ENCODE peak calls at places on chromosome 11, in five cellular contexts. One of them, this sample, is unnamed.
A peak's percentile ranks its signal among the peaks of the same experiment; 100 is the strongest.

GRCh38 chr11:66970371-66970807 is 4.7 kb upstream of the C11orf86 start:
- DNase-seq in A549: no peak
- DNase-seq in neural progenitor cell: no peak
- DNase-seq in dorsolateral prefrontal cortex: no peak
- DNase-seq in stimulated activated CD8-positive, alpha-beta memory T cell treated with anti-CD3 and anti-CD28 coated beads, Interleukin-12 subunit alpha, Interleukin-12 subunit beta, amount 100 ng/mL, for 4 hours: no peak
- DNase-seq in this sample: no peak

GRCh38 chr11:1750481-1750839 is at the start of gene IFITM10:
- DNase-seq in stimulated activated CD8-positive, alpha-beta memory T cell treated with anti-CD3 and anti-CD28 coated beads, Interleukin-12 subunit alpha, Interleukin-12 subunit beta, amount 100 ng/mL, for 4 hours: no peak
- DNase-seq in neural progenitor cell: peak; percentile 48
- DNase-seq in dorsolateral prefrontal cortex: no peak
- DNase-seq in A549: no peak
- DNase-seq in this sample: no peak

GRCh38 chr11:9219572-9219971 is 45.6 kb downstream of the DENND5A start:
- DNase-seq in A549: no peak
- DNase-seq in dorsolateral prefrontal cortex: no peak
- DNase-seq in neural progenitor cell: no peak
- DNase-seq in stimulated activated CD8-positive, alpha-beta memory T cell treated with anti-CD3 and anti-CD28 coated beads, Interleukin-12 subunit alpha, Interleukin-12 subunit beta, amount 100 ng/mL, for 4 hours: no peak
- DNase-seq in this sample: no peak

GRCh38 chr11:122642971-122643370 is 12.6 kb upstream of the UBASH3B start:
- DNase-seq in A549: peak; percentile 57
- DNase-seq in dorsolateral prefrontal cortex: no peak
- DNase-seq in stimulated activated CD8-positive, alpha-beta memory T cell treated with anti-CD3 and anti-CD28 coated beads, Interleukin-12 subunit alpha, Interleukin-12 subunit beta, amount 100 ng/mL, for 4 hours: no peak
- DNase-seq in neural progenitor cell: no peak
- DNase-seq in this sample: no peak

GRCh38 chr11:102438311-102439062 is 14.1 kb downstream of the TMEM123 start:
- DNase-seq in dorsolateral prefrontal cortex: no peak
- DNase-seq in A549: no peak
- DNase-seq in neural progenitor cell: no peak
- DNase-seq in stimulated activated CD8-positive, alpha-beta memory T cell treated with anti-CD3 and anti-CD28 coated beads, Interleukin-12 subunit alpha, Interleukin-12 subunit beta, amount 100 ng/mL, for 4 hours: no peak
- DNase-seq in this sample: no peak

GRCh38 chr11:122741613-122742012 is 86.1 kb downstream of the UBASH3B start:
- DNase-seq in A549: no peak
- DNase-seq in neural progenitor cell: no peak
- DNase-seq in dorsolateral prefrontal cortex: no peak
- DNase-seq in stimulated activated CD8-positive, alpha-beta memory T cell treated with anti-CD3 and anti-CD28 coated beads, Interleukin-12 subunit alpha, Interleukin-12 subunit beta, amount 100 ng/mL, for 4 hours: no peak
- DNase-seq in this sample: no peak

GRCh38 chr11:62024975-62025374 is 57.5 kb upstream of the FTH1 start:
- DNase-seq in stimulated activated CD8-positive, alpha-beta memory T cell treated with anti-CD3 and anti-CD28 coated beads, Interleukin-12 subunit alpha, Interleukin-12 subunit beta, amount 100 ng/mL, for 4 hours: no peak
- DNase-seq in neural progenitor cell: no peak
- DNase-seq in dorsolateral prefrontal cortex: no peak
- DNase-seq in A549: no peak
- DNase-seq in this sample: no peak

GRCh38 chr11:111602865-111603632 is 800 bp downstream of the SIK2 start:
- DNase-seq in stimulated activated CD8-positive, alpha-beta memory T cell treated with anti-CD3 and anti-CD28 coated beads, Interleukin-12 subunit alpha, Interleukin-12 subunit beta, amount 100 ng/mL, for 4 hours: no peak
- DNase-seq in dorsolateral prefrontal cortex: no peak
- DNase-seq in neural progenitor cell: peak; percentile 69
- DNase-seq in A549: no peak
- DNase-seq in this sample: no peak

GRCh38 chr11:117201906-117202305 is 2.7 kb downstream of the TAGLN start:
- DNase-seq in neural progenitor cell: no peak
- DNase-seq in stimulated activated CD8-positive, alpha-beta memory T cell treated with anti-CD3 and anti-CD28 coated beads, Interleukin-12 subunit alpha, Interleukin-12 subunit beta, amount 100 ng/mL, for 4 hours: no peak
- DNase-seq in dorsolateral prefrontal cortex: no peak
- DNase-seq in A549: no peak
- DNase-seq in this sample: no peak

GRCh38 chr11:111981270-111981669 is 43.9 kb upstream of the DLAT start:
- DNase-seq in A549: no peak
- DNase-seq in dorsolateral prefrontal cortex: no peak
- DNase-seq in neural progenitor cell: no peak
- DNase-seq in stimulated activated CD8-positive, alpha-beta memory T cell treated with anti-CD3 and anti-CD28 coated beads, Interleukin-12 subunit alpha, Interleukin-12 subunit beta, amount 100 ng/mL, for 4 hours: no peak
- DNase-seq in this sample: no peak

GRCh38 chr11:73866586-73866996 is 10.1 kb downstream of the COA4 start:
- DNase-seq in stimulated activated CD8-positive, alpha-beta memory T cell treated with anti-CD3 and anti-CD28 coated beads, Interleukin-12 subunit alpha, Interleukin-12 subunit beta, amount 100 ng/mL, for 4 hours: no peak
- DNase-seq in dorsolateral prefrontal cortex: no peak
- DNase-seq in A549: peak; percentile 34
- DNase-seq in neural progenitor cell: no peak
- DNase-seq in this sample: peak; percentile 75

GRCh38 chr11:62934496-62934785 is 13.3 kb upstream of the CHRM1 start:
- DNase-seq in stimulated activated CD8-positive, alpha-beta memory T cell treated with anti-CD3 and anti-CD28 coated beads, Interleukin-12 subunit alpha, Interleukin-12 subunit beta, amount 100 ng/mL, for 4 hours: no peak
- DNase-seq in dorsolateral prefrontal cortex: no peak
- DNase-seq in A549: no peak
- DNase-seq in neural progenitor cell: no peak
- DNase-seq in this sample: no peak

GRCh38 chr11:69572233-69572860 is 68.6 kb upstream of the CCND1 start:
- DNase-seq in neural progenitor cell: no peak
- DNase-seq in stimulated activated CD8-positive, alpha-beta memory T cell treated with anti-CD3 and anti-CD28 coated beads, Interleukin-12 subunit alpha, Interleukin-12 subunit beta, amount 100 ng/mL, for 4 hours: no peak
- DNase-seq in A549: no peak
- DNase-seq in dorsolateral prefrontal cortex: no peak
- DNase-seq in this sample: no peak

GRCh38 chr11:18171377-18172000 is 1.1 kb upstream of the MRGPRX4 start:
- DNase-seq in neural progenitor cell: peak; percentile 73
- DNase-seq in dorsolateral prefrontal cortex: no peak
- DNase-seq in stimulated activated CD8-positive, alpha-beta memory T cell treated with anti-CD3 and anti-CD28 coated beads, Interleukin-12 subunit alpha, Interleukin-12 subunit beta, amount 100 ng/mL, for 4 hours: no peak
- DNase-seq in A549: peak; percentile 37
- DNase-seq in this sample: no peak

GRCh38 chr11:106480581-106481185 is 403.2 kb downstream of the AASDHPPT start:
- DNase-seq in dorsolateral prefrontal cortex: no peak
- DNase-seq in stimulated activated CD8-positive, alpha-beta memory T cell treated with anti-CD3 and anti-CD28 coated beads, Interleukin-12 subunit alpha, Interleukin-12 subunit beta, amount 100 ng/mL, for 4 hours: no peak
- DNase-seq in A549: no peak
- DNase-seq in neural progenitor cell: no peak
- DNase-seq in this sample: no peak

GRCh38 chr11:61091373-61092279 is 10.7 kb upstream of the CD5 start:
- DNase-seq in A549: no peak
- DNase-seq in neural progenitor cell: no peak
- DNase-seq in stimulated activated CD8-positive, alpha-beta memory T cell treated with anti-CD3 and anti-CD28 coated beads, Interleukin-12 subunit alpha, Interleukin-12 subunit beta, amount 100 ng/mL, for 4 hours: no peak
- DNase-seq in dorsolateral prefrontal cortex: no peak
- DNase-seq in this sample: no peak

GRCh38 chr11:30535818-30536217 is 50.3 kb downstream of the MPPED2 start:
- DNase-seq in A549: no peak
- DNase-seq in dorsolateral prefrontal cortex: no peak
- DNase-seq in neural progenitor cell: no peak
- DNase-seq in stimulated activated CD8-positive, alpha-beta memory T cell treated with anti-CD3 and anti-CD28 coated beads, Interleukin-12 subunit alpha, Interleukin-12 subunit beta, amount 100 ng/mL, for 4 hours: no peak
- DNase-seq in this sample: no peak

GRCh38 chr11:12224537-12224893 is 114.1 kb downstream of the MICAL2 start:
- DNase-seq in stimulated activated CD8-positive, alpha-beta memory T cell treated with anti-CD3 and anti-CD28 coated beads, Interleukin-12 subunit alpha, Interleukin-12 subunit beta, amount 100 ng/mL, for 4 hours: peak; percentile 75
- DNase-seq in neural progenitor cell: no peak
- DNase-seq in A549: no peak
- DNase-seq in dorsolateral prefrontal cortex: no peak
- DNase-seq in this sample: no peak

GRCh38 chr11:119085523-119085878 is 820 bp downstream of the HMBS start:
- DNase-seq in stimulated activated CD8-positive, alpha-beta memory T cell treated with anti-CD3 and anti-CD28 coated beads, Interleukin-12 subunit alpha, Interleukin-12 subunit beta, amount 100 ng/mL, for 4 hours: peak; percentile 37
- DNase-seq in neural progenitor cell: peak; percentile 34
- DNase-seq in A549: no peak
- DNase-seq in dorsolateral prefrontal cortex: peak; percentile 52
- DNase-seq in this sample: no peak

GRCh38 chr11:19433367-19433766 is 192.6 kb upstream of the E2F8 start:
- DNase-seq in A549: no peak
- DNase-seq in dorsolateral prefrontal cortex: no peak
- DNase-seq in neural progenitor cell: peak; percentile 42
- DNase-seq in stimulated activated CD8-positive, alpha-beta memory T cell treated with anti-CD3 and anti-CD28 coated beads, Interleukin-12 subunit alpha, Interleukin-12 subunit beta, amount 100 ng/mL, for 4 hours: no peak
- DNase-seq in this sample: no peak

GRCh38 chr11:27305751-27306150 is 57.3 kb downstream of the CCDC34 start:
- DNase-seq in neural progenitor cell: no peak
- DNase-seq in dorsolateral prefrontal cortex: no peak
- DNase-seq in stimulated activated CD8-positive, alpha-beta memory T cell treated with anti-CD3 and anti-CD28 coated beads, Interleukin-12 subunit alpha, Interleukin-12 subunit beta, amount 100 ng/mL, for 4 hours: no peak
- DNase-seq in A549: no peak
- DNase-seq in this sample: no peak

GRCh38 chr11:68505596-68505995 is 45.0 kb downstream of the PPP6R3 start:
- DNase-seq in A549: no peak
- DNase-seq in dorsolateral prefrontal cortex: no peak
- DNase-seq in stimulated activated CD8-positive, alpha-beta memory T cell treated with anti-CD3 and anti-CD28 coated beads, Interleukin-12 subunit alpha, Interleukin-12 subunit beta, amount 100 ng/mL, for 4 hours: no peak
- DNase-seq in neural progenitor cell: no peak
- DNase-seq in this sample: no peak

GRCh38 chr11:2208691-2209369 is 37.2 kb upstream of the TH start:
- DNase-seq in A549: no peak
- DNase-seq in dorsolateral prefrontal cortex: peak; percentile 43
- DNase-seq in neural progenitor cell: peak; percentile 32
- DNase-seq in stimulated activated CD8-positive, alpha-beta memory T cell treated with anti-CD3 and anti-CD28 coated beads, Interleukin-12 subunit alpha, Interleukin-12 subunit beta, amount 100 ng/mL, for 4 hours: no peak
- DNase-seq in this sample: no peak

GRCh38 chr11:111081021-111081511 is 164.5 kb upstream of the POU2AF2 start:
- DNase-seq in neural progenitor cell: no peak
- DNase-seq in stimulated activated CD8-positive, alpha-beta memory T cell treated with anti-CD3 and anti-CD28 coated beads, Interleukin-12 subunit alpha, Interleukin-12 subunit beta, amount 100 ng/mL, for 4 hours: no peak
- DNase-seq in dorsolateral prefrontal cortex: peak; percentile 46
- DNase-seq in A549: no peak
- DNase-seq in this sample: no peak

GRCh38 chr11:46333129-46333947 is 13.9 kb upstream of the DGKZ start:
- DNase-seq in neural progenitor cell: peak; percentile 61
- DNase-seq in A549: no peak
- DNase-seq in stimulated activated CD8-positive, alpha-beta memory T cell treated with anti-CD3 and anti-CD28 coated beads, Interleukin-12 subunit alpha, Interleukin-12 subunit beta, amount 100 ng/mL, for 4 hours: no peak
- DNase-seq in dorsolateral prefrontal cortex: no peak
- DNase-seq in this sample: no peak